ENCODE peak calls at places on chromosomes 4 and X, in five cellular contexts. One of them, this sample, is unnamed.

GRCh38 chr4:148686449-148686848 is 244.2 kb upstream of the NR3C2 start:
- DNase-seq in activated naive CD4-positive, alpha-beta T cell treated with anti-CD3 and anti-CD28 coated beads, Interleukin-2, amount 50 U/mL, for 72 hours: no peak
- DNase-seq in naive thymus-derived CD8-positive, alpha-beta T cell: no peak
- DNase-seq in DMS153: no peak
- DNase-seq in coronary artery: no peak
- DNase-seq in this sample: no peak

GRCh38 chrX:102958794-102959193 is 21.7 kb downstream of the RAB40AL start:
- DNase-seq in naive thymus-derived CD8-positive, alpha-beta T cell: no peak
- DNase-seq in coronary artery: no peak
- DNase-seq in activated naive CD4-positive, alpha-beta T cell treated with anti-CD3 and anti-CD28 coated beads, Interleukin-2, amount 50 U/mL, for 72 hours: no peak
- DNase-seq in DMS153: no peak
- DNase-seq in this sample: no peak

GRCh38 chr4:72895408-72895807 is 174.1 kb downstream of the COX18 start:
- DNase-seq in naive thymus-derived CD8-positive, alpha-beta T cell: no peak
- DNase-seq in DMS153: no peak
- DNase-seq in coronary artery: no peak
- DNase-seq in activated naive CD4-positive, alpha-beta T cell treated with anti-CD3 and anti-CD28 coated beads, Interleukin-2, amount 50 U/mL, for 72 hours: no peak
- DNase-seq in this sample: no peak

GRCh38 chr4:80271806-80272205 is 5.3 kb downstream of the FGF5 start:
- DNase-seq in activated naive CD4-positive, alpha-beta T cell treated with anti-CD3 and anti-CD28 coated beads, Interleukin-2, amount 50 U/mL, for 72 hours: no peak
- DNase-seq in naive thymus-derived CD8-positive, alpha-beta T cell: no peak
- DNase-seq in coronary artery: no peak
- DNase-seq in DMS153: no peak
- DNase-seq in this sample: no peak

GRCh38 chr4:111323916-111324315 is 701.0 kb upstream of the PITX2 start:
- DNase-seq in naive thymus-derived CD8-positive, alpha-beta T cell: no peak
- DNase-seq in activated naive CD4-positive, alpha-beta T cell treated with anti-CD3 and anti-CD28 coated beads, Interleukin-2, amount 50 U/mL, for 72 hours: no peak
- DNase-seq in coronary artery: no peak
- DNase-seq in DMS153: no peak
- DNase-seq in this sample: no peak

GRCh38 chrX:103101280-103102042 is 8.5 kb upstream of the NXF3 start:
- DNase-seq in activated naive CD4-positive, alpha-beta T cell treated with anti-CD3 and anti-CD28 coated beads, Interleukin-2, amount 50 U/mL, for 72 hours: no peak
- DNase-seq in naive thymus-derived CD8-positive, alpha-beta T cell: no peak
- DNase-seq in DMS153: no peak
- DNase-seq in coronary artery: no peak
- DNase-seq in this sample: no peak

GRCh38 chr4:8238061-8238511 is 31.5 kb upstream of the HTRA3 start:
- DNase-seq in coronary artery: no peak
- DNase-seq in activated naive CD4-positive, alpha-beta T cell treated with anti-CD3 and anti-CD28 coated beads, Interleukin-2, amount 50 U/mL, for 72 hours: no peak
- DNase-seq in naive thymus-derived CD8-positive, alpha-beta T cell: no peak
- DNase-seq in DMS153: no peak
- DNase-seq in this sample: no peak

GRCh38 chrX:9651737-9652136 is 113.9 kb downstream of the GPR143 start:
- DNase-seq in activated naive CD4-positive, alpha-beta T cell treated with anti-CD3 and anti-CD28 coated beads, Interleukin-2, amount 50 U/mL, for 72 hours: no peak
- DNase-seq in naive thymus-derived CD8-positive, alpha-beta T cell: no peak
- DNase-seq in DMS153: no peak
- DNase-seq in coronary artery: no peak
- DNase-seq in this sample: no peak

GRCh38 chrX:427812-428725 is 41.4 kb upstream of the PPP2R3B start:
- DNase-seq in naive thymus-derived CD8-positive, alpha-beta T cell: no peak
- DNase-seq in DMS153: no peak
- DNase-seq in coronary artery: no peak
- DNase-seq in activated naive CD4-positive, alpha-beta T cell treated with anti-CD3 and anti-CD28 coated beads, Interleukin-2, amount 50 U/mL, for 72 hours: peak
- DNase-seq in this sample: no peak

GRCh38 chrX:101429934-101430333 is 21.9 kb downstream of the HNRNPH2 start:
- DNase-seq in coronary artery: no peak
- DNase-seq in naive thymus-derived CD8-positive, alpha-beta T cell: no peak
- DNase-seq in activated naive CD4-positive, alpha-beta T cell treated with anti-CD3 and anti-CD28 coated beads, Interleukin-2, amount 50 U/mL, for 72 hours: no peak
- DNase-seq in DMS153: no peak
- DNase-seq in this sample: no peak